ENCODE peak calls at places on chromosomes 1 and 21, in six cellular contexts. J is mammary epithelial cell, H is A673, N is A549, A is neural progenitor cell, Y is thoracic aorta. U is an unnamed sample.

GRCh38 chr1:238745069-238745468 is 641.3 kb upstream of the CHRM3 start:
- DNase-seq in Y (no peak), H (no peak), N (no peak), J (no peak), A (no peak), U (peak)

GRCh38 chr1:52249831-52250230 is 107.9 kb downstream of the ZFYVE9 start:
- DNase-seq in Y (no peak), A (no peak), H (no peak), N (no peak), J (no peak), U (no peak)

GRCh38 chr1:233444484-233444883 is 117.0 kb downstream of the MAP3K21 start:
- DNase-seq in J (no peak), A (no peak), N (no peak), H (no peak), Y (no peak), U (no peak)

GRCh38 chr1:211323156-211324063 is 3.2 kb upstream of the TRAF5 start:
- DNase-seq in A (peak), J (peak), Y (peak), H (peak), N (peak), U (no peak)

GRCh38 chr1:77857557-77857956 is 30.9 kb upstream of the NEXN start:
- DNase-seq in J (no peak), Y (no peak), H (no peak), N (no peak), A (no peak), U (no peak)

GRCh38 chr1:38009088-38009840 is 3.3 kb upstream of the UTP11 start:
- DNase-seq in Y (no peak), N (no peak), J (peak), A (peak), H (peak), U (no peak)

GRCh38 chr1:32151319-32151787 is 28.1 kb upstream of the TXLNA start:
- DNase-seq in A (peak), N (no peak), H (peak), J (peak), Y (no peak), U (no peak)

GRCh38 chr1:6365047-6365446 is 28.5 kb downstream of the ACOT7 start:
- DNase-seq in J (no peak), Y (no peak), H (no peak), A (no peak), N (no peak), U (no peak)

GRCh38 chr1:37862330-37862729 is 2.9 kb upstream of the MTF1 start:
- DNase-seq in H (no peak), N (peak), J (peak), A (no peak), Y (no peak), U (no peak)

GRCh38 chr1:235953801-235954200 is 87.1 kb upstream of the LYST start:
- DNase-seq in H (no peak), N (no peak), J (peak), A (no peak), Y (no peak), U (no peak)

GRCh38 chr1:94592566-94592920 is 51.0 kb upstream of the F3 start:
- DNase-seq in J (no peak), A (peak), H (no peak), N (no peak), Y (no peak), U (no peak)

GRCh38 chr1:94599090-94599813 is 57.7 kb upstream of the F3 start:
- DNase-seq in N (peak), A (peak), J (peak), H (no peak), Y (no peak), U (no peak)

GRCh38 chr1:94597701-94598100 is 56.1 kb upstream of the F3 start:
- DNase-seq in A (no peak), J (peak), N (no peak), H (no peak), Y (no peak), U (no peak)

GRCh38 chr1:94593611-94594010 is 52.1 kb upstream of the F3 start:
- DNase-seq in Y (no peak), J (no peak), A (no peak), N (no peak), H (no peak), U (no peak)

GRCh38 chr1:94596260-94596659 is 54.7 kb upstream of the F3 start:
- DNase-seq in A (no peak), Y (no peak), J (no peak), N (no peak), H (no peak), U (no peak)
- TF ChIP-seq CTCF in A (no peak), Y (no peak), J (no peak), N (no peak), H (no peak), U (no peak)

DNA sequence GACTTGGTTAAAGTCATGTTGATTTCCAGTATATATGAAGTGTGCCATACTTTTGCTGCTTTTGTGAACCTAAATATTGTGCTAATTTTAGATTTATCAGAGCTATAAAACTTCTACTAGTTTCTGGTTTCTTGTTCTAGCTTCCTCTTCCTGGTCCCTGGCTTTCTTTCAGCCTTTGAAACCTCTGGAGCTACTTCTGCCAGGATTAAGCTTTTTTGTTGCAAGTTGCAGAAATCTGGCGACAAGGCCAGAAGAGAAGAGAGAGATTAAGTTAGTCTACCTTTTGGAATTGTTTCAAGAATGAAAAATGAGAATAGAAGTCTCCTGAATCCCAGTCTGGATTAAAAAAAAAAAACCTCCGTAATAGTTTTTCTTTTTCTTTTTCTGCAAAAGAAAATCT is 13.5 kb downstream of the RNF2 start:
- DNase-seq in J (no peak), A (no peak), N (no peak), Y (no peak), H (no peak), U (no peak)
- H3K4me3 ChIP-seq in J (no peak), A (no peak), N (no peak), Y (peak), H (no peak), U (no peak)

DNA sequence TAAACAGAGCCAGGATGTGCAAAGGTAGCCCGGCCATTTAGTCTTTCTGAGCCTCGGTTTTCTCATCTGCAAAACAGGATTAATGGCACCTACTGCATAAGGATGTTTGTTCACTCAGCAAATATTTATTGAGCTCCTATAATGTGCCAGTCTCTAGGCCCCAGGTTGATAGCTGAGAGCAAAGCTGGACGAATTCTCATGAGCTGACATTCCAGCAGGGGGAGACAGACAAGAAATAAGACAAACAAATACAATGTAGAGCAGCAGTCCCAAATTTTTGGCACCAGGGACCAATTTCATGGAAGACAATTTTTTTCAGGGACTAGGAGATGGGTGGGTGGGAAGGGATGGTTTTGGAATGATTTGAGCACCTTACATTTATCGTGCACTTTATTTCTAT is 74.3 kb upstream of the PAX7 start:
- DNase-seq in N (peak), Y (no peak), H (peak), A (peak), J (no peak), U (no peak)
- TF ChIP-seq CTCF in N (peak), Y (no peak), H (peak), A (peak), J (peak), U (peak)

GRCh38 chr1:163796394-163796821 is 474.7 kb downstream of the NUF2 start:
- DNase-seq in H (no peak), A (peak), J (peak), N (peak), Y (no peak), U (no peak)
- H3K4me3 ChIP-seq in H (no peak), A (no peak), J (no peak), N (no peak), Y (no peak), U (no peak)

DNA sequence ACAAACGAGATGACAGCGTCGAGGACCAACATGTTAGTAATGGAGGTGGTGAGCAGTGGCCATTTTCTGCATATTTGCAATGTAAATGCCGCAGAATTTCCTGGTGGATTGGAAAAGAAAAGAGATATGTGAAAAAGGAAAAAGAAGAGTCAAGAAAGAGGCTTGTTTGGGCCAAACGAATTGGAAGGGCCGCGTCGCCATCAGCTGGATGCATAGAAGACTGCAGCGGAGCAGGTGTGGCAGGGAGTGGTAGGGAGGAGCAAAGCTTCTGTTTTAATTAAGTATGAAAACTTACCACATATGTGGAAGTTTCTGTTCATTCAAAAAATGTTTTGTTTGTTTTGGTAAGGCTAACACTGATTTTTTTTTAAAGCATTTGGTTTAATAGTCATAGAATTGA is 690.7 kb downstream of the NCAM2 start:
- DNase-seq in N (no peak), A (peak), J (no peak), Y (no peak), H (peak), U (no peak)
- TF ChIP-seq CTCF in N (no peak), A (peak), J (no peak), Y (no peak), H (peak), U (no peak)

DNA sequence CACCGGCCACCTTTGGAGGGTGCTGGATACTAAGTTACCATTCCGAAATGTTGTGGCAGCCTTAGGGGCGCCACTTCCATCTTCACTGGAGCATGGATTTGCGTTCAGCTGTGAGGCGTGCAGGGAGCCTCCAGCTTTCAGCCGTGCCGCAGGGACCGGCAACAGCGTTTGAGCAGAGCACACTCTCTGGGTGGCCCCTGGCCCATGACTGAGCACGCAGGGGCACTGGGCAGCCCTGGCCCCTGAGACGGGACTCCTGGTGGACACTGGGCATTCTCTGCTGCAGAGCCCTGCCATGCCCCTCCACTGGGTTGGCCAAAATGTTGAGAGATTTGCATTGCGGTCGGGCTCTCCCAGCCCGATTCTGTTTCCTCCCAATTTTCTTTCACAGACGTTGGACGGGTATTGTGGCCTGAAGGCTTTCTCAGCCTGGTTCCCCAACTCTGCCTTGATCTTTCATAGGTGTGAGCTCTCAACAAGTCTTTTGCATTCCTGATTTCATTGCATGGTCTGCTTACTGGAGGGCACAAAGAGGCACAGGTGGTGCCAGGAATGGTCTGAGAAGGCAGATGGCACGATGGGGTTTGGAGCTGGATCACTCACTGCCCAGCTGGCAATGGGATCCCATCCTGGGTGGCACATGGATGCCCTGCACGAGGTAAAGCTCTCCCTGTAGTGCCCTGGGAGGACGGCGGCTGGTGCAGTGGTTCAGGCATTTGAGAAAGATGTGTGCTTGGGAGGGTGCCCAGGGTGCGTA is 5.9 kb upstream of the CFAP74 start:
- DNase-seq in H (no peak), J (no peak), N (no peak), Y (no peak), A (no peak), U (no peak)
- H3K4me3 ChIP-seq in H (no peak), J (no peak), N (no peak), Y (no peak), A (no peak), U (no peak)

GRCh38 chr1:115332813-115333608 is 5.0 kb downstream of the NGF start:
- DNase-seq in N (peak), Y (no peak), A (no peak), J (peak), H (no peak), U (no peak)

GRCh38 chr1:115331531-115332331 is 6.3 kb downstream of the NGF start:
- DNase-seq in J (no peak), A (peak), Y (no peak), H (no peak), N (no peak), U (no peak)

GRCh38 chr1:115327270-115327669 is 10.8 kb downstream of the NGF start:
- DNase-seq in N (no peak), A (no peak), J (no peak), H (no peak), Y (no peak), U (no peak)

GRCh38 chr1:115329965-115330364 is 8.1 kb downstream of the NGF start:
- DNase-seq in A (no peak), N (no peak), J (no peak), Y (no peak), H (no peak), U (no peak)

DNA sequence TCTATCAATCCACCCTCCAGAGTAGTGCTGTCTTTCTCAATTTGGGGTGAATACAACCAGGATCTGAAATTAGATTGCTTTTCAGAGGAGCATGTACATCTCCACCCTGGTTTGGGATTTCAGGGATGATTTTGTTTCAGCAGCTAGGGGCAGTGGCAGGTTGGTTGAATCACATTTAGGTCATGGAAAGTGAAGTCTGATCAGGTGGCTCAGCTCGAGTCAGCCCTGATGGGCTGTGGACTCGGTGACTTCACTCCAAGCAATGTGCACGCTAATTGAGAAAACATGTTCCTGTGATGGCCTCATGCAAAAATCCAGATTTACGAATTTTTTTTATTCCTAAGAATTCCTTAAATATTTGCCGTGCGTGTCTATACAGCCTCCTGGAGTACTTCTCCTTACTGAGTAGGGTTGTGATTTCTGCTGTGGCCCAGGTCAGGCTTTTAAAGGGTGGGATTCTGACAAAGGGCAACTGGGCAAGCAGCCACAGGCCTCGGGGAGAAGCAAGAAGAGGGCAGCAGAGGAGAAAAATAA is 7.5 kb downstream of the NGF start:
- DNase-seq in H (no peak), Y (no peak), N (no peak), J (peak), A (no peak), U (no peak)
- TF ChIP-seq CTCF in H (no peak), Y (no peak), N (no peak), J (peak), A (no peak), U (no peak)

U was measured in GM06990.